ENCODE peak calls at places on chromosomes 2 and 18, in eight cellular contexts. One of them, this sample, is unnamed.

GRCh38 chr2:130388221-130388907 is 32.5 kb downstream of the PTPN18 start:
- DNase-seq in AG10803: no peak
- DNase-seq in MM.1S: no peak
- DNase-seq in GM06990: no peak
- DNase-seq in body of pancreas: no peak
- DNase-seq in stomach: no peak
- DNase-seq in AG04450: no peak
- DNase-seq in mucosa of descending colon: no peak
- DNase-seq in this sample: no peak

GRCh38 chr18:62323483-62324354 is 1.4 kb upstream of the TNFRSF11A start:
- DNase-seq in AG10803: no peak
- DNase-seq in MM.1S: no peak
- DNase-seq in GM06990: no peak
- DNase-seq in body of pancreas: no peak
- DNase-seq in stomach: no peak
- DNase-seq in AG04450: no peak
- DNase-seq in mucosa of descending colon: no peak
- DNase-seq in this sample: no peak

GRCh38 chr2:207995887-207996286 is 29.4 kb downstream of the PLEKHM3 start:
- DNase-seq in AG10803: no peak
- DNase-seq in MM.1S: no peak
- DNase-seq in GM06990: no peak
- DNase-seq in body of pancreas: no peak
- DNase-seq in stomach: no peak
- DNase-seq in AG04450: no peak
- DNase-seq in mucosa of descending colon: no peak
- DNase-seq in this sample: no peak

GRCh38 chr2:132416080-132416911 is at the start of gene GPR39:
- DNase-seq in AG10803: peak; percentile 97
- DNase-seq in MM.1S: peak; percentile 8
- DNase-seq in GM06990: no peak
- DNase-seq in body of pancreas: peak; percentile 97
- DNase-seq in stomach: peak; percentile 94
- DNase-seq in AG04450: peak; percentile 93
- DNase-seq in mucosa of descending colon: peak; percentile 94
- DNase-seq in this sample: no peak

GRCh38 chr2:135948642-135949355 is 36.6 kb downstream of the DARS1 start:
- DNase-seq in AG10803: peak; percentile 59
- DNase-seq in MM.1S: no peak
- DNase-seq in GM06990: peak; percentile 57
- DNase-seq in body of pancreas: no peak
- DNase-seq in stomach: no peak
- DNase-seq in AG04450: no peak
- DNase-seq in mucosa of descending colon: no peak
- DNase-seq in this sample: no peak

GRCh38 chr2:26709323-26710110 is 17.0 kb downstream of the KCNK3 start:
- DNase-seq in AG10803: no peak
- DNase-seq in MM.1S: no peak
- DNase-seq in GM06990: no peak
- DNase-seq in body of pancreas: no peak
- DNase-seq in stomach: no peak
- DNase-seq in AG04450: no peak
- DNase-seq in mucosa of descending colon: no peak
- DNase-seq in this sample: no peak

GRCh38 chr2:241559489-241560180 is 1.1 kb downstream of the BOK start:
- DNase-seq in AG10803: peak; percentile 42
- DNase-seq in MM.1S: no peak
- DNase-seq in GM06990: no peak
- DNase-seq in body of pancreas: peak; percentile 38
- DNase-seq in stomach: peak; percentile 46
- DNase-seq in AG04450: no peak
- DNase-seq in mucosa of descending colon: peak; percentile 52
- DNase-seq in this sample: no peak

GRCh38 chr2:109410021-109410815 is 203.5 kb downstream of the SEPTIN10 start:
- DNase-seq in AG10803: peak; percentile 55
- DNase-seq in MM.1S: no peak
- DNase-seq in GM06990: no peak
- DNase-seq in body of pancreas: no peak
- DNase-seq in stomach: no peak
- DNase-seq in AG04450: no peak
- DNase-seq in mucosa of descending colon: no peak
- DNase-seq in this sample: no peak

GRCh38 chr18:74141638-74142037 is 6.0 kb downstream of the FBXO15 start:
- DNase-seq in AG10803: no peak
- DNase-seq in MM.1S: no peak
- DNase-seq in GM06990: no peak
- DNase-seq in body of pancreas: no peak
- DNase-seq in stomach: no peak
- DNase-seq in AG04450: no peak
- DNase-seq in mucosa of descending colon: no peak
- DNase-seq in this sample: no peak

GRCh38 chr18:13136689-13137040 is 81.9 kb upstream of the LDLRAD4 start:
- DNase-seq in AG10803: no peak
- DNase-seq in MM.1S: no peak
- DNase-seq in GM06990: no peak
- DNase-seq in body of pancreas: no peak
- DNase-seq in stomach: no peak
- DNase-seq in AG04450: no peak
- DNase-seq in mucosa of descending colon: peak; percentile 62
- DNase-seq in this sample: no peak

GRCh38 chr2:127001751-127002150 is 103.1 kb downstream of the TEX51 start:
- DNase-seq in AG10803: no peak
- DNase-seq in MM.1S: no peak
- DNase-seq in GM06990: no peak
- DNase-seq in body of pancreas: no peak
- DNase-seq in stomach: no peak
- DNase-seq in AG04450: no peak
- DNase-seq in mucosa of descending colon: no peak
- DNase-seq in this sample: no peak

GRCh38 chr2:233792720-233793119 is 14.6 kb downstream of the MROH2A start:
- DNase-seq in AG10803: no peak
- DNase-seq in MM.1S: no peak
- DNase-seq in GM06990: no peak
- DNase-seq in body of pancreas: no peak
- DNase-seq in stomach: peak; percentile 8
- DNase-seq in AG04450: no peak
- DNase-seq in mucosa of descending colon: no peak
- DNase-seq in this sample: no peak

GRCh38 chr2:73232471-73233153 is 427 bp downstream of the PRADC1 start:
- DNase-seq in AG10803: no peak
- DNase-seq in MM.1S: peak; percentile 58
- DNase-seq in GM06990: no peak
- DNase-seq in body of pancreas: peak; percentile 32
- DNase-seq in stomach: no peak
- DNase-seq in AG04450: no peak
- DNase-seq in mucosa of descending colon: peak; percentile 80
- DNase-seq in this sample: no peak

GRCh38 chr2:157233506-157233905 is 24.0 kb upstream of the GALNT5 start:
- DNase-seq in AG10803: peak; percentile 78
- DNase-seq in MM.1S: no peak
- DNase-seq in GM06990: no peak
- DNase-seq in body of pancreas: no peak
- DNase-seq in stomach: no peak
- DNase-seq in AG04450: no peak
- DNase-seq in mucosa of descending colon: no peak
- DNase-seq in this sample: no peak

GRCh38 chr2:169119816-169120215 is 50.5 kb downstream of the DHRS9 start:
- DNase-seq in AG10803: no peak
- DNase-seq in MM.1S: no peak
- DNase-seq in GM06990: no peak
- DNase-seq in body of pancreas: no peak
- DNase-seq in stomach: no peak
- DNase-seq in AG04450: no peak
- DNase-seq in mucosa of descending colon: no peak
- DNase-seq in this sample: no peak

GRCh38 chr2:39024833-39025232 is 96.0 kb downstream of the SOS1 start:
- DNase-seq in AG10803: peak; percentile 8
- DNase-seq in MM.1S: peak; percentile 9
- DNase-seq in GM06990: no peak
- DNase-seq in body of pancreas: no peak
- DNase-seq in stomach: no peak
- DNase-seq in AG04450: no peak
- DNase-seq in mucosa of descending colon: no peak
- DNase-seq in this sample: no peak

GRCh38 chr2:205800804-205801203 is 118.5 kb downstream of the NRP2 start:
- DNase-seq in AG10803: no peak
- DNase-seq in MM.1S: no peak
- DNase-seq in GM06990: no peak
- DNase-seq in body of pancreas: peak; percentile 56
- DNase-seq in stomach: peak; percentile 79
- DNase-seq in AG04450: peak; percentile 98
- DNase-seq in mucosa of descending colon: peak; percentile 55
- DNase-seq in this sample: no peak

GRCh38 chr2:197706839-197707207 is 1.7 kb downstream of the MARS2 start:
- DNase-seq in AG10803: no peak
- DNase-seq in MM.1S: no peak
- DNase-seq in GM06990: no peak
- DNase-seq in body of pancreas: no peak
- DNase-seq in stomach: no peak
- DNase-seq in AG04450: no peak
- DNase-seq in mucosa of descending colon: no peak
- DNase-seq in this sample: no peak

GRCh38 chr18:39462436-39462835 is 1896.8 kb upstream of the CELF4 start:
- DNase-seq in AG10803: peak; percentile 37
- DNase-seq in MM.1S: no peak
- DNase-seq in GM06990: no peak
- DNase-seq in body of pancreas: no peak
- DNase-seq in stomach: no peak
- DNase-seq in AG04450: no peak
- DNase-seq in mucosa of descending colon: no peak
- DNase-seq in this sample: no peak

GRCh38 chr2:14125561-14125960 is 507.0 kb upstream of the LRATD1 start:
- DNase-seq in AG10803: no peak
- DNase-seq in MM.1S: no peak
- DNase-seq in GM06990: no peak
- DNase-seq in body of pancreas: no peak
- DNase-seq in stomach: peak; percentile 27
- DNase-seq in AG04450: no peak
- DNase-seq in mucosa of descending colon: no peak
- DNase-seq in this sample: no peak

GRCh38 chr18:66916834-66917233 is 312.9 kb upstream of the CDH19 start:
- DNase-seq in AG10803: no peak
- DNase-seq in MM.1S: no peak
- DNase-seq in GM06990: no peak
- DNase-seq in body of pancreas: no peak
- DNase-seq in stomach: no peak
- DNase-seq in AG04450: no peak
- DNase-seq in mucosa of descending colon: no peak
- DNase-seq in this sample: no peak

GRCh38 chr18:54805571-54806334 is 22.5 kb upstream of the RAB27B start:
- DNase-seq in AG10803: peak; percentile 43
- DNase-seq in MM.1S: no peak
- DNase-seq in GM06990: no peak
- DNase-seq in body of pancreas: no peak
- DNase-seq in stomach: no peak
- DNase-seq in AG04450: peak; percentile 32
- DNase-seq in mucosa of descending colon: no peak
- DNase-seq in this sample: no peak

GRCh38 chr2:239106314-239106908 is 258.5 kb downstream of the TWIST2 start:
- DNase-seq in AG10803: peak; percentile 73
- DNase-seq in MM.1S: peak; percentile 10
- DNase-seq in GM06990: no peak
- DNase-seq in body of pancreas: no peak
- DNase-seq in stomach: peak; percentile 64
- DNase-seq in AG04450: no peak
- DNase-seq in mucosa of descending colon: no peak
- DNase-seq in this sample: no peak
- TF ChIP-seq CTCF in AG10803: peak; percentile 77
- TF ChIP-seq CTCF in MM.1S: no peak
- TF ChIP-seq CTCF in GM06990: peak; percentile 53
- TF ChIP-seq CTCF in body of pancreas: no peak
- TF ChIP-seq CTCF in stomach: no peak
- TF ChIP-seq CTCF in AG04450: peak; percentile 65
- TF ChIP-seq CTCF in mucosa of descending colon: no peak
- TF ChIP-seq CTCF in this sample: peak; percentile 32

GRCh38 chr2:238252766-238253630 is 13.2 kb upstream of the HES6 start:
- DNase-seq in AG10803: no peak
- DNase-seq in MM.1S: no peak
- DNase-seq in GM06990: no peak
- DNase-seq in body of pancreas: no peak
- DNase-seq in stomach: no peak
- DNase-seq in AG04450: no peak
- DNase-seq in mucosa of descending colon: peak; percentile 50
- DNase-seq in this sample: no peak
- H3K4me3 ChIP-seq in AG10803: no peak overlapping the region
- H3K4me3 ChIP-seq in MM.1S: no peak overlapping the region
- H3K4me3 ChIP-seq in GM06990: no peak overlapping the region
- H3K4me3 ChIP-seq in body of pancreas: no peak overlapping the region
- H3K4me3 ChIP-seq in stomach: no peak overlapping the region
- H3K4me3 ChIP-seq in AG04450: no peak overlapping the region
- H3K4me3 ChIP-seq in mucosa of descending colon: no peak overlapping the region
- H3K4me3 ChIP-seq in this sample: no peak overlapping the region

GRCh38 chr2:100427627-100428258 is 10.3 kb upstream of the CHST10 start:
- DNase-seq in AG10803: peak; percentile 33
- DNase-seq in MM.1S: no peak
- DNase-seq in GM06990: peak; percentile 25
- DNase-seq in body of pancreas: peak; percentile 60
- DNase-seq in stomach: peak; percentile 78
- DNase-seq in AG04450: no peak
- DNase-seq in mucosa of descending colon: no peak
- DNase-seq in this sample: no peak
- TF ChIP-seq CTCF in AG10803: peak; percentile 51
- TF ChIP-seq CTCF in MM.1S: no peak
- TF ChIP-seq CTCF in GM06990: peak; percentile 50
- TF ChIP-seq CTCF in body of pancreas: peak; percentile 38
- TF ChIP-seq CTCF in stomach: peak; percentile 19
- TF ChIP-seq CTCF in AG04450: peak; percentile 48
- TF ChIP-seq CTCF in mucosa of descending colon: peak; percentile 15
- TF ChIP-seq CTCF in this sample: peak; percentile 49

GRCh38 chr2:134926231-134926931 is 7.8 kb downstream of the CCNT2 start:
- DNase-seq in AG10803: peak; percentile 18
- DNase-seq in MM.1S: no peak
- DNase-seq in GM06990: no peak
- DNase-seq in body of pancreas: no peak
- DNase-seq in stomach: no peak
- DNase-seq in AG04450: no peak
- DNase-seq in mucosa of descending colon: no peak
- DNase-seq in this sample: no peak
- H3K4me3 ChIP-seq in AG10803: no peak overlapping the region
- H3K4me3 ChIP-seq in MM.1S: no peak overlapping the region
- H3K4me3 ChIP-seq in GM06990: no peak overlapping the region
- H3K4me3 ChIP-seq in body of pancreas: no peak overlapping the region
- H3K4me3 ChIP-seq in stomach: no peak overlapping the region
- H3K4me3 ChIP-seq in AG04450: no peak overlapping the region
- H3K4me3 ChIP-seq in mucosa of descending colon: no peak overlapping the region
- H3K4me3 ChIP-seq in this sample: no peak overlapping the region

GRCh38 chr2:46229134-46230063 is 67.8 kb upstream of the EPAS1 start:
- DNase-seq in AG10803: peak; percentile 29
- DNase-seq in MM.1S: no peak
- DNase-seq in GM06990: peak; percentile 36
- DNase-seq in body of pancreas: no peak
- DNase-seq in stomach: no peak
- DNase-seq in AG04450: no peak
- DNase-seq in mucosa of descending colon: no peak
- DNase-seq in this sample: peak; percentile 39
- TF ChIP-seq CTCF in AG10803: peak; percentile 8
- TF ChIP-seq CTCF in MM.1S: no peak
- TF ChIP-seq CTCF in GM06990: no peak
- TF ChIP-seq CTCF in body of pancreas: no peak
- TF ChIP-seq CTCF in stomach: no peak
- TF ChIP-seq CTCF in AG04450: peak; percentile 3
- TF ChIP-seq CTCF in mucosa of descending colon: no peak
- TF ChIP-seq CTCF in this sample: no peak